ENCODE peak calls at places on chromosomes 12 and 14, in six cellular contexts. G is neuronal stem cell, H is H9, L is IMR-90, E is mesenchymal stem cell, Z is H1. K is an unnamed sample.

GRCh38 chr12:41514907-41515306 is 326.8 kb downstream of the PDZRN4 start:
- DNase-seq in G (no peak), H (no peak), L (no peak), E (no peak), Z (no peak), K (no peak)

GRCh38 chr14:101377069-101377468 is 184.2 kb upstream of the DIO3 start:
- DNase-seq in G (no peak), H (no peak), L (no peak), E (no peak), Z (no peak), K (no peak)

GRCh38 chr12:92595663-92596062 is 107.1 kb upstream of the PLEKHG7 start:
- DNase-seq in G (no peak), H (no peak), L (no peak), E (no peak), Z (no peak), K (no peak)

GRCh38 chr14:99899578-99900178 is 106.5 kb downstream of the EML1 start:
- DNase-seq in G (no peak), H (no peak), L (peak), E (peak), Z (no peak), K (no peak)

GRCh38 chr12:65511927-65512326 is 233.4 kb downstream of the MSRB3 start:
- DNase-seq in G (no peak), H (no peak), L (no peak), E (no peak), Z (no peak), K (no peak)

GRCh38 chr12:124828264-124829007 is 35.2 kb downstream of the SCARB1 start:
- DNase-seq in G (no peak), H (no peak), L (peak), E (peak), Z (no peak), K (peak)

GRCh38 chr12:46497739-46498138 is 125.2 kb upstream of the SLC38A2 start:
- DNase-seq in G (no peak), H (no peak), L (no peak), E (no peak), Z (no peak), K (peak)

GRCh38 chr12:120470150-120470817 is 736 bp upstream of the SRSF9 start:
- DNase-seq in G (peak), H (no peak), L (peak), E (peak), Z (no peak), K (no peak)

GRCh38 chr14:50821471-50822464 is 9.2 kb downstream of the NIN start:
- DNase-seq in G (no peak), H (no peak), L (no peak), E (no peak), Z (no peak), K (no peak)

GRCh38 chr14:102795060-102795925 is 18.0 kb downstream of the TRAF3 start:
- DNase-seq in G (no peak), H (no peak), L (peak), E (peak), Z (no peak), K (peak)

GRCh38 chr12:49588281-49588680 is 17.2 kb downstream of the FAM186B start:
- DNase-seq in G (no peak), H (peak), L (no peak), E (no peak), Z (no peak), K (no peak)

GRCh38 chr14:24959791-24960331 is 90.1 kb downstream of the STXBP6 start:
- DNase-seq in G (no peak), H (no peak), L (peak), E (peak), Z (no peak), K (no peak)

GRCh38 chr12:103928736-103929050 is 1.5 kb upstream of the HSP90B1 start:
- DNase-seq in G (no peak), H (no peak), L (no peak), E (no peak), Z (no peak), K (no peak)

GRCh38 chr14:35883677-35884293 is 57.6 kb downstream of the BRMS1L start:
- DNase-seq in G (no peak), H (no peak), L (peak), E (peak), Z (no peak), K (peak)

GRCh38 chr12:6430124-6430989 is 14.4 kb upstream of the CD27 start:
- DNase-seq in G (no peak), H (no peak), L (peak), E (peak), Z (no peak), K (peak)
- H2AFZ ChIP-seq in G (peak), H (no peak), L (peak), E (peak), Z (no peak), K (no peak)

GRCh38 chr14:95156765-95157194 is 549 bp downstream of the DICER1 start:
- DNase-seq in G (no peak), H (peak), L (peak), E (no peak), Z (peak), K (peak)
- H4K8ac ChIP-seq in G (no peak), H (no peak), L (no peak), E (peak), Z (peak), K (peak)

GRCh38 chr12:740921-741320 is 11.5 kb upstream of the WNK1 start:
- DNase-seq in G (no peak), H (no peak), L (no peak), E (no peak), Z (no peak), K (no peak)
- H4K91ac ChIP-seq in G (no peak), H (no peak), L (no peak), E (no peak), Z (no peak), K (no peak)

GRCh38 chr12:80690513-80690912 is 16.9 kb upstream of the MYF6 start:
- DNase-seq in G (no peak), H (no peak), L (no peak), E (no peak), Z (no peak), K (no peak)

GRCh38 chr12:80697270-80697887 is 10.1 kb upstream of the MYF6 start:
- DNase-seq in G (no peak), H (no peak), L (no peak), E (no peak), Z (no peak), K (no peak)

GRCh38 chr12:80690090-80690489 is 17.3 kb upstream of the MYF6 start:
- DNase-seq in G (no peak), H (no peak), L (no peak), E (no peak), Z (no peak), K (no peak)

DNA sequence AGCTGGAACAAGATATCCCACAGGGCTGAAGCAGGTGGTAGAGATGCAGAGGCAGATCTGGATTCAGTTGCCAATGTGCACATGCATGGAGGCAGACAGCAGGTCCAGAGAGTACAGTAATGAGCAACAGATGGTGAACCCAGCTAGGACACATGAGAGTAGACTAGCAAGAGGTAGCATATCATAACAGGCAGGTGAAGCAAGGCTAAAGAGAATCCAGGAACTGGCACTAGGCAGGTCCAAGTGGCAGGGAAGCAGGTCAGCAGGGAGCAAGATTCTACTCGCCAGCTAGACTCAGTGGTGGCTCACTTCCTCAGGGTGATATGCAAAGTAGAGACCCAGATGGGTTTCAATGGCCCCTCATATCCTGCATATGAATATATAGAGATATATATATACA is 15.3 kb upstream of the MYF6 start:
- DNase-seq in G (no peak), H (no peak), L (no peak), E (no peak), Z (no peak), K (no peak)
- H2AFZ ChIP-seq in G (peak), H (no peak), L (peak), E (no peak), Z (peak), K (no peak)

GRCh38 chr12:6337958-6338406 is 3.9 kb downstream of the TNFRSF1A start:
- DNase-seq in G (no peak), H (no peak), L (no peak), E (peak), Z (no peak), K (peak)

GRCh38 chr12:6335451-6336078 is 6.3 kb downstream of the TNFRSF1A start:
- DNase-seq in G (no peak), H (peak), L (peak), E (peak), Z (peak), K (peak)

GRCh38 chr12:6338955-6339761 is 2.7 kb downstream of the TNFRSF1A start:
- DNase-seq in G (no peak), H (no peak), L (no peak), E (peak), Z (no peak), K (no peak)

GRCh38 chr12:6336079-6336858 is 5.6 kb downstream of the TNFRSF1A start:
- DNase-seq in G (peak), H (peak), L (peak), E (peak), Z (peak), K (peak)

GRCh38 chr12:6336859-6337744 is 4.8 kb downstream of the TNFRSF1A start:
- DNase-seq in G (no peak), H (no peak), L (no peak), E (no peak), Z (no peak), K (peak)
- H4K8ac ChIP-seq in G (no peak), H (no peak), L (peak), E (peak), Z (peak), K (peak)

GRCh38 chr14:68274722-68275121 is 455.1 kb downstream of the RAD51B start:
- DNase-seq in G (no peak), H (no peak), L (no peak), E (no peak), Z (no peak), K (no peak)
- H4K91ac ChIP-seq in G (no peak), H (no peak), L (no peak), E (no peak), Z (no peak), K (no peak)

GRCh38 chr12:114666746-114667668 is 17.0 kb downstream of the TBX3 start:
- DNase-seq in G (no peak), H (peak), L (no peak), E (peak), Z (peak), K (no peak)

GRCh38 chr12:114668151-114668891 is 15.7 kb downstream of the TBX3 start:
- DNase-seq in G (no peak), H (peak), L (peak), E (peak), Z (peak), K (peak)

GRCh38 chr12:114669501-114670256 is 14.3 kb downstream of the TBX3 start:
- DNase-seq in G (peak), H (peak), L (peak), E (peak), Z (peak), K (peak)

GRCh38 chr12:114668905-114669304 is 15.1 kb downstream of the TBX3 start:
- DNase-seq in G (peak), H (no peak), L (no peak), E (no peak), Z (no peak), K (no peak)

GRCh38 chr12:114667669-114668150 is 16.3 kb downstream of the TBX3 start:
- DNase-seq in G (no peak), H (no peak), L (no peak), E (no peak), Z (no peak), K (no peak)
- H2AFZ ChIP-seq in G (no peak), H (no peak), L (peak), E (no peak), Z (no peak), K (peak)

K was measured in trophoblast cell.